ENCODE peak calls at places on chromosome 1, in seven cellular contexts. X, J, D, P, I, O and A are unnamed samples.

GRCh38 chr1:38657873-38658272 is 201.7 kb downstream of the RRAGC start:
- DNase-seq in D (no peak), X (no peak), O (no peak), I (no peak), J (no peak), P (no peak), A (no peak)

GRCh38 chr1:153880962-153881361 is 41.8 kb downstream of the GATAD2B start:
- DNase-seq in D (no peak), P (peak), O (peak), J (peak), I (peak), X (peak), A (no peak)

GRCh38 chr1:209302777-209303642 is 280.5 kb upstream of the CAMK1G start:
- DNase-seq in X (no peak), J (no peak), I (no peak), D (no peak), P (peak), O (no peak), A (no peak)

GRCh38 chr1:222582099-222582774 is 7.5 kb downstream of the TAF1A start:
- DNase-seq in X (no peak), O (no peak), I (no peak), D (no peak), P (peak), J (no peak), A (no peak)

GRCh38 chr1:60893111-60893510 is 189.2 kb upstream of the NFIA start:
- DNase-seq in D (peak), X (no peak), I (no peak), J (no peak), O (no peak), P (no peak), A (no peak)

GRCh38 chr1:1380860-1381259 is 5.9 kb upstream of the AURKAIP1 start:
- DNase-seq in D (no peak), X (no peak), O (no peak), J (no peak), P (no peak), I (no peak), A (no peak)

GRCh38 chr1:180198611-180199010 is 31.5 kb upstream of the LHX4 start:
- DNase-seq in I (no peak), O (no peak), J (no peak), X (no peak), D (no peak), P (no peak), A (no peak)

GRCh38 chr1:27137022-27137542 is 17.8 kb downstream of the SLC9A1 start:
- DNase-seq in I (peak), P (no peak), O (peak), J (peak), X (peak), D (peak), A (no peak)

GRCh38 chr1:235060607-235061470 is 67.8 kb downstream of the TOMM20 start:
- DNase-seq in O (no peak), J (no peak), I (no peak), X (no peak), P (peak), D (peak), A (no peak)

GRCh38 chr1:200866521-200866920 is 6.3 kb upstream of the GPR25 start:
- DNase-seq in J (no peak), D (no peak), P (peak), I (no peak), O (no peak), X (no peak), A (no peak)

GRCh38 chr1:21232044-21232443 is 55.3 kb upstream of the EIF4G3 start:
- DNase-seq in D (peak), O (no peak), X (no peak), J (peak), P (peak), I (peak), A (peak)

GRCh38 chr1:29718791-29719190 is 482.5 kb downstream of the PTPRU start:
- DNase-seq in J (no peak), P (no peak), D (no peak), X (no peak), O (no peak), I (no peak), A (no peak)

GRCh38 chr1:212062832-212063438 is 27.4 kb downstream of the DTL start:
- DNase-seq in J (no peak), P (peak), X (no peak), O (no peak), I (peak), D (peak), A (peak)

GRCh38 chr1:218460367-218460766 is 115.2 kb downstream of the TGFB2 start:
- DNase-seq in X (peak), J (no peak), P (peak), O (no peak), D (peak), I (no peak), A (peak)

GRCh38 chr1:54996869-54997710 is 1.6 kb upstream of the BSND start:
- DNase-seq in P (peak), D (peak), J (no peak), X (no peak), I (no peak), O (no peak), A (no peak)

GRCh38 chr1:182446033-182446669 is 3.8 kb upstream of the RGSL1 start:
- DNase-seq in D (peak), X (no peak), I (peak), J (no peak), O (no peak), P (peak), A (peak)

GRCh38 chr1:30277415-30277814 is 446.0 kb downstream of the MATN1 start:
- DNase-seq in O (no peak), D (no peak), P (no peak), X (no peak), J (no peak), I (no peak), A (no peak)

GRCh38 chr1:195568389-195568788 is 1039.9 kb downstream of the KCNT2 start:
- DNase-seq in X (no peak), O (no peak), P (peak), J (no peak), D (no peak), I (no peak), A (no peak)

GRCh38 chr1:84303154-84303830 is 1.8 kb downstream of the SAMD13 start:
- DNase-seq in J (no peak), D (no peak), X (no peak), O (no peak), P (no peak), I (no peak), A (no peak)

GRCh38 chr1:227370463-227371254 is 52.4 kb upstream of the CDC42BPA start:
- DNase-seq in X (no peak), O (no peak), I (no peak), J (no peak), P (peak), D (no peak), A (no peak)

GRCh38 chr1:185916866-185917265 is 182.7 kb downstream of the HMCN1 start:
- DNase-seq in I (no peak), J (no peak), D (no peak), P (no peak), O (no peak), X (no peak), A (no peak)

GRCh38 chr1:235640580-235640979 is 9.0 kb downstream of the GNG4 start:
- DNase-seq in D (no peak), I (no peak), J (no peak), X (no peak), O (no peak), P (no peak), A (no peak)

GRCh38 chr1:2234762-2235113 is 6.6 kb downstream of the SKI start:
- DNase-seq in D (peak), J (no peak), X (peak), I (no peak), O (no peak), P (no peak), A (no peak)

GRCh38 chr1:158248122-158248521 is 6.1 kb upstream of the CD1A start:
- DNase-seq in I (no peak), D (no peak), O (no peak), X (no peak), J (peak), P (no peak), A (no peak)

GRCh38 chr1:223199094-223199647 is 56.1 kb upstream of the TLR5 start:
- DNase-seq in D (no peak), J (no peak), O (no peak), I (no peak), P (peak), X (no peak), A (no peak)

GRCh38 chr1:43327549-43328292 is 9.9 kb upstream of the MPL start:
- DNase-seq in P (peak), X (no peak), J (no peak), I (no peak), D (no peak), O (no peak), A (no peak)

GRCh38 chr1:82838066-82838465 is 1037.3 kb downstream of the ADGRL2 start:
- DNase-seq in I (no peak), P (peak), O (no peak), J (no peak), D (no peak), X (no peak), A (peak)